ENCODE peak calls at places on chromosomes 5 and 9, in eight cellular contexts. H, B, D, U, E, W, A and T are unnamed samples.

GRCh38 chr9:37925786-37926736 is 22.1 kb upstream of the SLC25A51 start:
- DNase-seq in H (no peak), B (no peak), D (no peak), U (no peak), E (no peak), W (no peak), A (no peak), T (no peak)

GRCh38 chr5:56668996-56669395 is 146.4 kb upstream of the MAP3K1 start:
- DNase-seq in H (no peak), B (no peak), D (no peak), U (no peak), E (no peak), W (no peak), A (peak), T (no peak)

GRCh38 chr5:41763096-41763495 is 107.1 kb downstream of the OXCT1 start:
- DNase-seq in H (peak), B (no peak), D (no peak), U (no peak), E (no peak), W (no peak), A (peak), T (peak)

GRCh38 chr5:173689713-173690360 is 73.4 kb upstream of the BOD1 start:
- DNase-seq in H (no peak), B (peak), D (no peak), U (no peak), E (no peak), W (no peak), A (no peak), T (no peak)

GRCh38 chr5:2887401-2888348 is 136.2 kb upstream of the IRX2 start:
- DNase-seq in H (no peak), B (no peak), D (peak), U (no peak), E (no peak), W (no peak), A (no peak), T (no peak)

GRCh38 chr5:86837610-86838009 is 219.9 kb downstream of the COX7C start:
- DNase-seq in H (no peak), B (no peak), D (no peak), U (no peak), E (no peak), W (no peak), A (peak), T (no peak)

GRCh38 chr5:159456261-159456660 is 126.0 kb upstream of the IL12B start:
- DNase-seq in H (no peak), B (no peak), D (no peak), U (no peak), E (no peak), W (no peak), A (no peak), T (no peak)

GRCh38 chr9:136341769-136342168 is 14.4 kb downstream of the GPSM1 start:
- DNase-seq in H (no peak), B (no peak), D (no peak), U (no peak), E (no peak), W (no peak), A (no peak), T (no peak)

GRCh38 chr9:121743441-121744001 is 92.1 kb downstream of the DAB2IP start:
- DNase-seq in H (peak), B (peak), D (no peak), U (peak), E (no peak), W (peak), A (peak), T (peak)

GRCh38 chr5:9015250-9015936 is 530.5 kb downstream of the SEMA5A start:
- DNase-seq in H (no peak), B (no peak), D (no peak), U (no peak), E (no peak), W (no peak), A (no peak), T (peak)

GRCh38 chr5:106399381-106399780 is 1271.4 kb downstream of the EFNA5 start:
- DNase-seq in H (peak), B (no peak), D (no peak), U (no peak), E (no peak), W (no peak), A (peak), T (no peak)

GRCh38 chr9:120348951-120349429 is 231.0 kb downstream of the CDK5RAP2 start:
- DNase-seq in H (peak), B (peak), D (no peak), U (no peak), E (no peak), W (peak), A (peak), T (peak)

GRCh38 chr5:12095808-12096281 is 191.6 kb upstream of the CTNND2 start:
- DNase-seq in H (no peak), B (no peak), D (no peak), U (no peak), E (no peak), W (no peak), A (peak), T (no peak)

GRCh38 chr5:35129276-35129675 is 81.5 kb upstream of the AGXT2 start:
- DNase-seq in H (no peak), B (no peak), D (no peak), U (no peak), E (no peak), W (no peak), A (peak), T (peak)

GRCh38 chr9:76255781-76256455 is 138.3 kb downstream of the RFK start:
- DNase-seq in H (peak), B (no peak), D (no peak), U (peak), E (no peak), W (no peak), A (no peak), T (peak)

GRCh38 chr5:160165137-160166068 is 46.2 kb upstream of the PWWP2A start:
- DNase-seq in H (peak), B (peak), D (peak), U (peak), E (no peak), W (peak), A (peak), T (peak)

GRCh38 chr5:862367-863243 is 11.8 kb upstream of the ZDHHC11 start:
- DNase-seq in H (no peak), B (no peak), D (no peak), U (no peak), E (no peak), W (no peak), A (peak), T (peak)

GRCh38 chr9:134814598-134815215 is 65.9 kb upstream of the FCN2 start:
- DNase-seq in H (peak), B (peak), D (no peak), U (no peak), E (no peak), W (no peak), A (peak), T (peak)

GRCh38 chr9:114282104-114282485 is 40.8 kb upstream of the ORM1 start:
- DNase-seq in H (no peak), B (no peak), D (no peak), U (peak), E (no peak), W (no peak), A (no peak), T (no peak)

GRCh38 chr5:34695275-34696032 is 39.3 kb downstream of the RAI14 start:
- DNase-seq in H (no peak), B (no peak), D (no peak), U (no peak), E (no peak), W (no peak), A (no peak), T (no peak)

GRCh38 chr5:37494756-37495155 is 115.6 kb downstream of the WDR70 start:
- DNase-seq in H (peak), B (no peak), D (no peak), U (no peak), E (no peak), W (no peak), A (peak), T (peak)

GRCh38 chr9:81687521-81688261 is 1.7 kb downstream of the TLE1 start:
- DNase-seq in H (peak), B (peak), D (no peak), U (peak), E (no peak), W (peak), A (peak), T (no peak)

GRCh38 chr9:81683214-81683613 is 6.1 kb downstream of the TLE1 start:
- DNase-seq in H (no peak), B (no peak), D (no peak), U (no peak), E (no peak), W (no peak), A (no peak), T (no peak)

GRCh38 chr9:81683704-81684103 is 5.6 kb downstream of the TLE1 start:
- DNase-seq in H (no peak), B (no peak), D (no peak), U (no peak), E (no peak), W (no peak), A (no peak), T (no peak)

GRCh38 chr9:81686614-81687520 is 2.5 kb downstream of the TLE1 start:
- DNase-seq in H (peak), B (peak), D (peak), U (peak), E (peak), W (peak), A (peak), T (peak)

GRCh38 chr9:81685763-81686613 is 3.4 kb downstream of the TLE1 start:
- DNase-seq in H (peak), B (no peak), D (no peak), U (no peak), E (no peak), W (no peak), A (peak), T (peak)
- TF ChIP-seq CTCF in H (no peak), B (no peak), D (peak), U (no peak), E (no peak), W (no peak), A (no peak), T (peak)

DNA sequence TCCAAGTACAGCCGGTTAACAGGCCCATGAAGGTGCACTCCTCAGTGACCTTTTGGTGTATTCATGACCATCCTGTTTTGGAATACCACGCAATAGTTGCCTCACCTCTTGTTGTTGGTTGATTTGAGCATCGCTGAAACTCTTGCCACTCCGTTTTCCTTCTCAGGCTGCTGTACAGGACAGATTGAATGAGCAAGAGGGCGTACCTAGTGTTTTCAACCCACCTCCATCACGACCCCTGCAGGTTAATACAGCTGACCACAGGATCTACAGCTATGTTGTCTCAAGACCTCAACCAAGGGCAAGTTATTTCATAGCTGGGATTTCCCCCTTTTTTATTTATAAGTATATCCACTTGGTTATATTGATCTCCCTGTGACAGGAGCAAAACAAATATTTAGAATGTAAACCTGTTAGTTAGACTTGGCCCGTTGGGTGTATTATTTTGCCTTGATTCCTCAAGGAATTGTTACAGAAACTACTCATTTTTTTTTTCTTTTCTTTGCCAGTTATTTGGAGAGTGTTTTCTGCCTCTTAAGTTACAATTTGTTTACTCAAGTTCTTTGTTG is 38.1 kb downstream of the FAF2 start:
- DNase-seq in H (no peak), B (no peak), D (no peak), U (no peak), E (no peak), W (no peak), A (no peak), T (no peak)
- TF ChIP-seq CTCF in H (no peak), B (no peak), D (no peak), U (no peak), E (no peak), W (no peak), A (no peak), T (no peak)

DNA sequence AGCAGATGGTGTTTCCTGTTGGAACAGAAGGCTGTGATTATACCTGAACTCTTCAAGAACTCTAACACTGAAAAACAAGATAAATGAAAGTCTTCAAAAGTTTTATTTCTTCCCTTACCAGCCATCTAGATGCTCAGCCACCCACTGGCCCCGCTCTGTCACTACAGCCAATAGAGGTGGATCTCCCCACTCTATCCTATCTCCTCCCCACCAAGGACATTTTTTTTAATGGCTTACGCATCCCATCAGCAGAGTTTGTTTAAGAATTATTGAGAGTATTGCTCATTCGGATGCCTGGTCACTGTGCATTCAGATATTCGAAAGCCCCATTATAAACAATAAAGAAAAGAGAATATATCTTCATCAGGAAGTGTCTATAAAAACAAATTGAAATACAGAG is 159.4 kb downstream of the RASEF start:
- DNase-seq in H (no peak), B (peak), D (no peak), U (no peak), E (no peak), W (no peak), A (peak), T (no peak)
- TF ChIP-seq CTCF in H (no peak), B (no peak), D (peak), U (no peak), E (no peak), W (no peak), A (peak), T (no peak)

GRCh38 chr5:177508217-177508611 is 1.4 kb downstream of the DOK3 start:
- DNase-seq in H (no peak), B (no peak), D (no peak), U (no peak), E (no peak), W (no peak), A (no peak), T (no peak)

GRCh38 chr5:177505075-177505474 is 4.6 kb downstream of the DOK3 start:
- DNase-seq in H (no peak), B (no peak), D (no peak), U (no peak), E (no peak), W (no peak), A (no peak), T (no peak)

GRCh38 chr5:177507596-177508216 is 1.9 kb downstream of the DOK3 start:
- DNase-seq in H (no peak), B (no peak), D (no peak), U (no peak), E (no peak), W (no peak), A (no peak), T (no peak)

GRCh38 chr5:177508837-177509236 is 789 bp downstream of the DOK3 start:
- DNase-seq in H (no peak), B (no peak), D (no peak), U (no peak), E (no peak), W (no peak), A (no peak), T (no peak)

DNA sequence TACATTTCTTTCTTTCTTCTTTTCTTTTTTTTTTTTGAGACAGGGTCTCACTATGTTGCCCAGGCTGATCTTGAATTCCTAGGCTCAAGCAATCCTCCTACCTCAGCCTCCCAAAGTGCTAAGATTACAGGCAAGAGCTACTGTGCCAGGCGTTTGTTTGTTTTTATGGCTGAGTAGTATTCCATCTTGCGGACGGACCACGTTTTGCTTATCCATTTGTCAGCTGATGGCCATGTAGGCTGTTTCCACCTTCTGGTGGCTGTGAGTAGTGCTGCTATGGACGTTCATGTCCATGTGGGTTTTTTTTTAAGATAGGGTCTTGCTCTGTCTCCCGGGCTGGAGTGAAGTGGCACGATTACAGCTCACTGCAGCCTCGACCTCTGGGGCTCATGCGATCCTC is 2.5 kb downstream of the DOK3 start:
- DNase-seq in H (no peak), B (no peak), D (no peak), U (no peak), E (no peak), W (no peak), A (peak), T (no peak)
- TF ChIP-seq CTCF in H (peak), B (peak), D (peak), U (no peak), E (no peak), W (no peak), A (peak), T (peak)